ENCODE peak calls at places on chromosomes 3 and 15, in four cellular contexts. K is astrocyte of the spinal cord, V is K562, W is endothelial cell. X is an unnamed sample.

GRCh38 chr15:48596841-48597240 is 48.7 kb downstream of the FBN1 start:
- DNase-seq in K (no peak), V (no peak), W (no peak), X (no peak)

GRCh38 chr15:77455696-77456293 is 35.1 kb downstream of the HMG20A start:
- DNase-seq in V (no peak), K (peak), W (no peak), X (no peak)

GRCh38 chr3:140011611-140012277 is 76.8 kb downstream of the CLSTN2 start:
- DNase-seq in W (no peak), V (no peak), K (no peak), X (no peak)

GRCh38 chr3:31615071-31615875 is 82.5 kb downstream of the STT3B start:
- DNase-seq in K (no peak), W (no peak), V (no peak), X (no peak)

GRCh38 chr15:83108266-83109219 is 1.1 kb downstream of the TM6SF1 start:
- DNase-seq in V (no peak), W (peak), K (peak), X (no peak)

GRCh38 chr3:179613807-179614206 is 9.2 kb downstream of the NDUFB5 start:
- DNase-seq in V (no peak), K (peak), W (no peak), X (no peak)

GRCh38 chr3:4985330-4986174 is 6.3 kb downstream of the BHLHE40 start:
- DNase-seq in V (no peak), W (no peak), K (peak), X (no peak)

GRCh38 chr15:83516935-83517334 is 69.8 kb downstream of the SH3GL3 start:
- DNase-seq in W (no peak), K (peak), V (no peak), X (no peak)

GRCh38 chr15:57555270-57555669 is 36.4 kb upstream of the MYZAP start:
- DNase-seq in W (no peak), K (no peak), V (no peak), X (no peak)

GRCh38 chr3:194575484-194576210 is 57.6 kb downstream of the TMEM44 start:
- DNase-seq in K (no peak), V (peak), W (no peak), X (no peak)

GRCh38 chr3:56851966-56852884 is 50.5 kb upstream of the ARHGEF3 start:
- DNase-seq in V (no peak), K (no peak), W (no peak), X (no peak)

GRCh38 chr15:69597061-69597592 is 144.5 kb downstream of the RPLP1 start:
- DNase-seq in W (no peak), K (no peak), V (no peak), X (no peak)

GRCh38 chr3:138348107-138348949 is at the start of gene MRAS:
- DNase-seq in K (peak), W (peak), V (peak), X (peak)

GRCh38 chr3:172542999-172543398 is 19.8 kb upstream of the TNFSF10 start:
- DNase-seq in V (no peak), K (no peak), W (no peak), X (no peak)

GRCh38 chr3:174125267-174125844 is 727.8 kb downstream of the NLGN1 start:
- DNase-seq in W (peak), V (peak), K (peak), X (peak)

GRCh38 chr3:195001961-195002861 is 268.7 kb downstream of the XXYLT1 start:
- DNase-seq in W (peak), K (peak), V (peak), X (peak)

GRCh38 chr3:13332740-13333139 is 87.4 kb downstream of the NUP210 start:
- DNase-seq in V (no peak), K (no peak), W (no peak), X (no peak)

GRCh38 chr3:94671078-94671477 is 608.2 kb downstream of the NSUN3 start:
- DNase-seq in K (no peak), V (no peak), W (no peak), X (no peak)

GRCh38 chr15:96344706-96345559 is 14.4 kb downstream of the NR2F2 start:
- DNase-seq in W (no peak), K (peak), V (no peak), X (no peak)

GRCh38 chr3:113018461-113019181 is 27.8 kb downstream of the GTPBP8 start:
- DNase-seq in W (no peak), K (peak), V (no peak), X (no peak)

GRCh38 chr15:33145447-33145846 is 49.1 kb downstream of the FMN1 start:
- DNase-seq in W (no peak), K (no peak), V (no peak), X (no peak)

GRCh38 chr15:27201425-27201824 is 230.4 kb downstream of the GABRG3 start:
- DNase-seq in K (no peak), W (no peak), V (no peak), X (no peak)

GRCh38 chr15:70643783-70644125 is 119.6 kb downstream of the UACA start:
- DNase-seq in K (no peak), V (no peak), W (no peak), X (no peak)

GRCh38 chr3:107981471-107982111 is 109.2 kb downstream of the CD47 start:
- DNase-seq in W (peak), K (no peak), V (no peak), X (no peak)

GRCh38 chr15:80932989-80933388 is 56.6 kb downstream of the MESD start:
- DNase-seq in K (peak), W (no peak), V (no peak), X (no peak)

GRCh38 chr15:90883526-90883931 is 775 bp upstream of the FES start:
- DNase-seq in W (no peak), K (no peak), V (no peak), X (no peak)

GRCh38 chr3:11514191-11514770 is 129.4 kb downstream of the VGLL4 start:
- DNase-seq in W (no peak), V (no peak), K (peak), X (no peak)

GRCh38 chr3:58041826-58042324 is 33.7 kb downstream of the FLNB start:
- DNase-seq in K (peak), W (no peak), V (no peak), X (no peak)

GRCh38 chr3:112074616-112075497 is 11.3 kb upstream of the C3orf52 start:
- DNase-seq in W (no peak), K (peak), V (no peak), X (peak)

GRCh38 chr3:88142094-88142624 is 7.6 kb upstream of the C3orf38 start:
- DNase-seq in V (no peak), K (peak), W (no peak), X (no peak)

GRCh38 chr3:56118968-56119367 is 349.3 kb downstream of the ERC2 start:
- DNase-seq in K (no peak), V (no peak), W (no peak), X (no peak)

GRCh38 chr3:108472011-108472591 is 38.3 kb downstream of the MYH15 start:
- DNase-seq in K (peak), V (no peak), W (no peak), X (no peak)

GRCh38 chr15:23447107-23447500 is at the start of gene GOLGA6L2:
- DNase-seq in K (no peak), W (no peak), V (peak), X (no peak)

GRCh38 chr15:42670441-42670840 is 66.5 kb downstream of the CDAN1 start:
- DNase-seq in K (no peak), V (no peak), W (no peak), X (no peak)

GRCh38 chr3:40899286-40899712 is 300.0 kb upstream of the CTNNB1 start:
- DNase-seq in W (no peak), V (no peak), K (peak), X (no peak)

GRCh38 chr15:101558217-101558941 is 68.9 kb upstream of the PCSK6 start:
- DNase-seq in V (no peak), W (no peak), K (no peak), X (no peak)

GRCh38 chr15:81294501-81294850 is 29.5 kb downstream of the STARD5 start:
- DNase-seq in W (no peak), K (no peak), V (no peak), X (peak)

GRCh38 chr3:129404610-129405009 is 23.8 kb downstream of the EFCAB12 start:
- DNase-seq in W (no peak), V (no peak), K (no peak), X (no peak)

GRCh38 chr15:42493694-42494093 is 1.7 kb upstream of the SNAP23 start:
- DNase-seq in K (no peak), W (no peak), V (no peak), X (no peak)

GRCh38 chr3:123799544-123800351 is 84.4 kb downstream of the MYLK start:
- DNase-seq in W (no peak), K (peak), V (no peak), X (no peak)

X was measured in HEK293T.